ENCODE peak calls at places on chromosome 21, in nine cellular contexts. Z is psoas muscle; E is activated T-helper 17 cell treated with anti-CD3 and anti-CD28 coated beads, Interleukin-2, amount 50 U/mL, for 72 hours; T is HCT116; G is SK-N-SH treated with all-trans-retinoic acid at 6 μM for 48 hours; O is gastroesophageal sphincter; P is upper lobe of right lung; Y is activated CD8-positive, alpha-beta T cell treated with anti-CD3 and anti-CD28 coated beads for 36 hours; F is omental fat pad. S is an unnamed sample.

GRCh38 chr21:14630556-14631069 is 84.5 kb upstream of the SAMSN1 start:
- ATAC-seq in Z (no peak), E (peak; percentile 95), T (no peak), G (no peak), O (no peak), P (no peak), Y (peak; percentile 90), F (no peak), S (no peak)

GRCh38 chr21:39118604-39119215 is 64.5 kb downstream of the PSMG1 start:
- ATAC-seq in Z (no peak), E (no peak), T (no peak), G (no peak), O (no peak), P (no peak), Y (no peak), F (no peak), S (no peak)

GRCh38 chr21:45768011-45768740 is 124.7 kb downstream of the PCBP3 start:
- ATAC-seq in Z (no peak), E (peak; percentile 68), T (no peak), G (peak; percentile 73), O (no peak), P (peak; percentile 27), Y (peak; percentile 74), F (no peak), S (no peak)

GRCh38 chr21:17921579-17922530 is 102.7 kb upstream of the C21orf91 start:
- ATAC-seq in Z (peak; percentile 71), E (no peak), T (no peak), G (peak; percentile 32), O (peak; percentile 81), P (no peak), Y (no peak), F (peak; percentile 91), S (peak; percentile 94)

GRCh38 chr21:41973427-41973831 is 19.6 kb upstream of the C2CD2 start:
- ATAC-seq in Z (no peak), E (no peak), T (peak; percentile 21), G (no peak), O (no peak), P (peak; percentile 43), Y (no peak), F (no peak), S (peak; percentile 88)

GRCh38 chr21:43991447-43991991 is 20.6 kb upstream of the TRAPPC10 start:
- ATAC-seq in Z (no peak), E (no peak), T (no peak), G (no peak), O (peak; percentile 17), P (peak; percentile 19), Y (no peak), F (peak; percentile 83), S (peak; percentile 19)

GRCh38 chr21:29177800-29178199 is 47.4 kb downstream of the MAP3K7CL start:
- ATAC-seq in Z (no peak), E (no peak), T (no peak), G (no peak), O (no peak), P (no peak), Y (no peak), F (no peak), S (no peak)

GRCh38 chr21:20645344-20645743 is 352.9 kb upstream of the NCAM2 start:
- ATAC-seq in Z (no peak), E (no peak), T (no peak), G (no peak), O (no peak), P (no peak), Y (no peak), F (no peak), S (no peak)

GRCh38 chr21:15732290-15732995 is 2.7 kb downstream of the USP25 start:
- ATAC-seq in Z (no peak), E (peak; percentile 53), T (no peak), G (no peak), O (no peak), P (no peak), Y (peak; percentile 43), F (no peak), S (peak; percentile 24)

GRCh38 chr21:44482581-44483287 is 27.4 kb downstream of the LRRC3 start:
- ATAC-seq in Z (no peak), E (no peak), T (peak; percentile 21), G (no peak), O (no peak), P (no peak), Y (no peak), F (no peak), S (no peak)

GRCh38 chr21:45979141-45979631 is 2.4 kb upstream of the COL6A1 start:
- ATAC-seq in Z (no peak), E (no peak), T (no peak), G (no peak), O (no peak), P (no peak), Y (peak; percentile 62), F (no peak), S (no peak)

GRCh38 chr21:42403611-42404231 is at the start of gene UBASH3A:
- ATAC-seq in Z (no peak), E (peak; percentile 24), T (no peak), G (no peak), O (no peak), P (peak; percentile 37), Y (peak; percentile 35), F (no peak), S (peak; percentile 32)

GRCh38 chr21:38267991-38268858 is 11.4 kb downstream of the KCNJ15 start:
- ATAC-seq in Z (no peak), E (peak; percentile 76), T (no peak), G (peak; percentile 71), O (no peak), P (peak; percentile 11), Y (no peak), F (no peak), S (peak; percentile 57)

GRCh38 chr21:26379561-26379960 is 193.5 kb downstream of the CYYR1 start:
- ATAC-seq in Z (no peak), E (no peak), T (no peak), G (no peak), O (no peak), P (no peak), Y (no peak), F (no peak), S (no peak)

GRCh38 chr21:15291621-15292266 is 226.9 kb upstream of the NRIP1 start:
- ATAC-seq in Z (no peak), E (no peak), T (no peak), G (no peak), O (no peak), P (no peak), Y (no peak), F (no peak), S (peak; percentile 83)

GRCh38 chr21:41228958-41229357 is 61.0 kb downstream of the BACE2 start:
- ATAC-seq in Z (no peak), E (no peak), T (no peak), G (no peak), O (no peak), P (no peak), Y (no peak), F (no peak), S (no peak)

GRCh38 chr21:45788635-45789506 is 145.3 kb downstream of the PCBP3 start:
- ATAC-seq in Z (no peak), E (no peak), T (no peak), G (no peak), O (no peak), P (no peak), Y (no peak), F (no peak), S (no peak)

GRCh38 chr21:16040601-16041000 is 310.8 kb downstream of the USP25 start:
- ATAC-seq in Z (peak; percentile 44), E (no peak), T (no peak), G (no peak), O (no peak), P (no peak), Y (no peak), F (no peak), S (no peak)

GRCh38 chr21:36973986-36974850 is 7.7 kb upstream of the HLCS start:
- ATAC-seq in Z (no peak), E (peak; percentile 76), T (no peak), G (no peak), O (no peak), P (no peak), Y (peak; percentile 15), F (no peak), S (peak; percentile 34)

GRCh38 chr21:45324430-45325205 is 36.9 kb upstream of the POFUT2 start:
- ATAC-seq in Z (no peak), E (no peak), T (no peak), G (peak; percentile 18), O (no peak), P (no peak), Y (peak; percentile 13), F (no peak), S (no peak)

GRCh38 chr21:39874759-39875158 is 7.5 kb downstream of the PCP4 start:
- ATAC-seq in Z (no peak), E (no peak), T (no peak), G (no peak), O (no peak), P (no peak), Y (no peak), F (no peak), S (no peak)

GRCh38 chr21:38351961-38352521 is 95.2 kb downstream of the KCNJ15 start:
- ATAC-seq in Z (no peak), E (no peak), T (no peak), G (peak; percentile 51), O (no peak), P (peak; percentile 55), Y (no peak), F (peak; percentile 42), S (peak; percentile 65)

GRCh38 chr21:31042080-31042464 is 3.8 kb upstream of the KRTAP19-8 start:
- ATAC-seq in Z (no peak), E (no peak), T (no peak), G (no peak), O (no peak), P (no peak), Y (no peak), F (no peak), S (no peak)

GRCh38 chr21:14581902-14582457 is 35.9 kb upstream of the SAMSN1 start:
- ATAC-seq in Z (no peak), E (peak; percentile 97), T (no peak), G (no peak), O (no peak), P (no peak), Y (peak; percentile 42), F (no peak), S (no peak)

GRCh38 chr21:41895643-41896493 is 16.7 kb upstream of the PRDM15 start:
- ATAC-seq in Z (no peak), E (peak; percentile 38), T (no peak), G (no peak), O (no peak), P (peak; percentile 14), Y (peak; percentile 86), F (no peak), S (no peak)

GRCh38 chr21:35697321-35697808 is 363.0 kb downstream of the SETD4 start:
- ATAC-seq in Z (no peak), E (no peak), T (no peak), G (peak; percentile 30), O (peak; percentile 34), P (peak; percentile 64), Y (no peak), F (no peak), S (no peak)

GRCh38 chr21:40386301-40386911 is 460.6 kb downstream of the DSCAM start:
- ATAC-seq in Z (no peak), E (peak; percentile 59), T (no peak), G (no peak), O (peak; percentile 61), P (peak; percentile 91), Y (no peak), F (peak; percentile 83), S (peak; percentile 88)

GRCh38 chr21:46145840-46146691 is 9.3 kb downstream of the FTCD start:
- ATAC-seq in Z (no peak), E (no peak), T (no peak), G (no peak), O (no peak), P (no peak), Y (no peak), F (no peak), S (no peak)